ENCODE peak calls at places on chromosome 11, in four cellular contexts. Q is NB4, M is IMR-90, Y is Peyer's patch. I is an unnamed sample.

GRCh38 chr11:11798586-11799438 is 43.0 kb upstream of the USP47 start:
- DNase-seq in Q (peak; percentile 69), M (peak; percentile 78), Y (peak; percentile 81), I (peak; percentile 81)

GRCh38 chr11:134037093-134037908 is 31.6 kb upstream of the JAM3 start:
- DNase-seq in Q (peak; percentile 70), M (peak; percentile 59), Y (peak; percentile 79), I (no peak)

GRCh38 chr11:66360406-66361073 is 11.0 kb downstream of the SLC29A2 start:
- DNase-seq in Q (peak; percentile 37), M (no peak), Y (no peak), I (no peak)

GRCh38 chr11:107988397-107989158 is 20.1 kb upstream of the CUL5 start:
- DNase-seq in Q (peak; percentile 83), M (no peak), Y (no peak), I (no peak)

GRCh38 chr11:45994421-45995341 is 72.2 kb downstream of the LARGE2 start:
- DNase-seq in Q (peak; percentile 6), M (peak; percentile 51), Y (no peak), I (no peak)

GRCh38 chr11:73233704-73234402 is 15.8 kb downstream of the P2RY2 start:
- DNase-seq in Q (no peak), M (no peak), Y (peak; percentile 39), I (peak; percentile 46)

GRCh38 chr11:120068114-120068573 is 69.8 kb downstream of the TRIM29 start:
- DNase-seq in Q (peak; percentile 65), M (peak; percentile 47), Y (no peak), I (peak; percentile 57)

GRCh38 chr11:62443390-62444201 is 24.8 kb downstream of the SCGB1A1 start:
- DNase-seq in Q (no peak), M (no peak), Y (no peak), I (peak; percentile 80)

GRCh38 chr11:92457250-92457649 is 232.6 kb downstream of the FAT3 start:
- DNase-seq in Q (no peak), M (peak; percentile 31), Y (no peak), I (no peak)

GRCh38 chr11:91773090-91773489 is 451.5 kb upstream of the FAT3 start:
- DNase-seq in Q (peak; percentile 37), M (no peak), Y (no peak), I (no peak)

GRCh38 chr11:34182425-34182824 is 77.0 kb downstream of the NAT10 start:
- DNase-seq in Q (no peak), M (no peak), Y (no peak), I (no peak)

GRCh38 chr11:89220684-89221339 is 43.1 kb downstream of the TYR start:
- DNase-seq in Q (no peak), M (no peak), Y (no peak), I (no peak)

GRCh38 chr11:129968611-129969419 is 33.8 kb downstream of the PRDM10 start:
- DNase-seq in Q (peak; percentile 77), M (no peak), Y (no peak), I (no peak)

GRCh38 chr11:67468056-67468455 is 995 bp downstream of the TMEM134 start:
- DNase-seq in Q (no peak), M (no peak), Y (peak; percentile 70), I (no peak)

GRCh38 chr11:33542921-33543320 is 157.7 kb downstream of the C11orf91 start:
- DNase-seq in Q (peak; percentile 45), M (peak; percentile 40), Y (no peak), I (no peak)

DNA sequence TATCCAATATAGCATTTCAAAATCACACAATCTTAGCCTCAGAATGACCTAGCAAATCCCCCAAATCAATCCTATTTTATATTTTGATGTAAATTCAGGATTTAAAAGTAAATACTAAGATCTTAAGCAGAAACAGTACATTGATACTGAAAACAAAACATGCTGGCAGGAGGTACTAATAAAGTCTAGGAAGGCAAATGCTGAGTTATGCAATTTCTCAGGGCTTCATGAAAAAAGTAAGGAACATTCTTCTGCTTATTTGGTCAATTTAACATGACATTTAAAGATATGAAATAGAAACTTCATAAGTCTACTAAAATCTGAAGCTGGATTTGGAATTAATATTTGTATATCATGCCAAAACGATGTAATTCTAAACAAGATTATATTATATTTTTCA is 153.3 kb downstream of the SWAP70 start:
- DNase-seq in Q (no peak), M (no peak), Y (no peak), I (no peak)
- H3K4me3 ChIP-seq in Q (no peak overlapping the region), M (no peak overlapping the region), Y (no peak overlapping the region), I (no peak overlapping the region)

DNA sequence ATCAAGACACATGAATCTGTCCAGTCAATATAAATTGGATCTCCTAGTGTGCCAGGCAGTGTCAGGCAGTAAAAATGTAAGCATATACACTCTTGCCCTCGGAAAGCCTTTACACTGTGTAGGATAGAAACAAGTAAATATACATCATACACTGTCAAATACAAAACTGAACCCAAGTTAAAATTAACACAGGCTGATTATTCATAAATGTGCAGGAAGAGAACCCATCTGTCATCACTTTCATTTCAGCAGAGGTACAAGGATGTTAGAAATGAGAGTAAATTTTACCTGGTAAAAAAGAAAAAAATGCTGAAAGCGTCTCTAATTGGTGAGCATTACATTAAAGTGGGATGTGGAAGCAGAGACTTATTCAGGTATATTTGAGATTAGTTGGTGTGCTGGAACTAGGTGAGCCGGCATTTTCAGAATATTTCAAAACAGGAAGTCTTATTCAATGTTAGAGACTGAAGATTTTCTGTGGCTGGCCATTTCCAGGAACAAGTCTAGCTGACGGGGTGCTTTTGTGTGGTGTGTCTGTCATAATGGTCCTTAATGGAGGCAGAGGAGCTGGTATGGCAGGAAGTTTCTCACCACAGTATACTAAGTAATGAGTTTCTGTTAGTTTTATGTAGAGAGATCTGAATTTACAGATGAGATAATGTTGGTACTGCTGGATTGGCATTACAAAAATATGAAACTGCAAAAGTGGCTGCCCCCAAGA is 192.6 kb downstream of the CASP12 start:
- DNase-seq in Q (peak; percentile 91), M (peak; percentile 18), Y (no peak), I (no peak)
- H3K4me3 ChIP-seq in Q (peak overlapping the region; percentile 44), M (no peak overlapping the region), Y (peak overlapping the region; percentile 15), I (no peak overlapping the region)

GRCh38 chr11:78219493-78220217 is 30.9 kb downstream of the USP35 start:
- DNase-seq in Q (no peak), M (no peak), Y (no peak), I (peak; percentile 50)
- H3K4me3 ChIP-seq in Q (no peak overlapping the region), M (no peak overlapping the region), Y (no peak overlapping the region), I (no peak overlapping the region)

DNA sequence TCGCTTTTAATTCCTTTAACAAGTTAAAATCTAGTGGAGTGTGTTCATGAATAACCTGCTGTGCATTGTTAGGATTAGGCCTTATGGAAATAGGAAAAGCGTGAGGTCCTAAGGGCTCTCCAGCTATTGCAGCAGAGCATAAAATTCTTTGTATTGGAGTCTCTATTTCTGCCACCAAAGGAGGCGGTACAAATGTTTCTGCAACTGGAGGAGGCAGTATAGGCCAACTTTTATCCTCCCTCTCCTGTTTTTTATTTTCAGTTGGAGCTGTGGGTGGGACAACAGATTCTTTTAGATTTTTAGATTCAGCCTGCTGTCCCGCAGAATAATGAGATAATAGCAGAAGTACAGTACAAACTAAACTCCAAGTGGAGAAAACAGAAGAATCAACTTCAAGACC is 26.2 kb downstream of the OR10A6 start:
- DNase-seq in Q (no peak), M (peak; percentile 69), Y (no peak), I (no peak)
- H3K4me3 ChIP-seq in Q (no peak overlapping the region), M (no peak overlapping the region), Y (no peak overlapping the region), I (no peak overlapping the region)

GRCh38 chr11:102114032-102114431 is 3.8 kb downstream of the YAP1 start:
- DNase-seq in Q (no peak), M (peak; percentile 17), Y (no peak), I (no peak)

GRCh38 chr11:102117472-102118113 is 7.3 kb downstream of the YAP1 start:
- DNase-seq in Q (no peak), M (peak; percentile 48), Y (no peak), I (no peak)

GRCh38 chr11:102116453-102117205 is 6.4 kb downstream of the YAP1 start:
- DNase-seq in Q (no peak), M (peak; percentile 17), Y (no peak), I (no peak)

GRCh38 chr11:102112654-102112926 is 2.3 kb downstream of the YAP1 start:
- DNase-seq in Q (no peak), M (no peak), Y (no peak), I (no peak)

DNA sequence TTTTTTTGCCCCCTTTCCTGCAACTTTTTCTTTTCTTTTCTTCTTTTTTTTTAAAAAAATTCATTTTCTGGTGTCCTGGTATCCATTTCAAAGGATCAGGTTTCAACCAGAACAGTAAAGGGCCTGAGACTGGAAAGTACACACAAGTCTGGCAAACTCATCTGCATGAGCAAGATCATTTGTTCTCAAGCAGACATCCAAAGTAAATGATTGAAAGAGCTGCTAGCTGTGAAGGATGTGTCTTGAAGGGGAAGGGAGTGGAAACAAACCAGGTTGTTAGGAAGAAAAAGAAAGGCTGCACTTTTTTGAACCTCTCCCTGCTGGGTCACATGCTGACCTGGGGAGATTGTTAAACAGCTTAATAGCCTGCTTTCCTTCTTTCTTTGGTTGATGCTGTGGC is 5.3 kb downstream of the YAP1 start:
- DNase-seq in Q (no peak), M (peak; percentile 79), Y (no peak), I (no peak)
- H3K4me3 ChIP-seq in Q (no peak overlapping the region), M (no peak overlapping the region), Y (no peak overlapping the region), I (peak overlapping the region; percentile 28)

GRCh38 chr11:64208086-64208795 is 1.7 kb downstream of the FERMT3 start:
- DNase-seq in Q (no peak), M (no peak), Y (no peak), I (no peak)

GRCh38 chr11:64206457-64207246 is at the start of gene FERMT3:
- DNase-seq in Q (peak; percentile 99), M (no peak), Y (peak; percentile 87), I (no peak)

GRCh38 chr11:64209563-64209843 is 3.0 kb downstream of the FERMT3 start:
- DNase-seq in Q (no peak), M (no peak), Y (no peak), I (no peak)

GRCh38 chr11:64208796-64209562 is 2.5 kb downstream of the FERMT3 start:
- DNase-seq in Q (no peak), M (no peak), Y (no peak), I (no peak)

GRCh38 chr11:64207247-64208085 is 945 bp downstream of the FERMT3 start:
- DNase-seq in Q (peak; percentile 95), M (peak; percentile 78), Y (no peak), I (peak; percentile 85)
- H3K4me3 ChIP-seq in Q (peak overlapping the region; percentile 95), M (no peak overlapping the region), Y (peak overlapping the region; percentile 66), I (peak overlapping the region; percentile 66)

GRCh38 chr11:128448487-128448886 is 138.9 kb downstream of the ETS1 start:
- DNase-seq in Q (no peak), M (peak; percentile 87), Y (peak; percentile 79), I (no peak)
- H3K4me3 ChIP-seq in Q (no peak overlapping the region), M (no peak overlapping the region), Y (no peak overlapping the region), I (no peak overlapping the region)

I was measured in coronary artery.